ENCODE peak calls at places on chromosomes 3 and 15, in eight cellular contexts. One of them, this sample, is unnamed.

GRCh38 chr3:61981005-61981404 is 392.3 kb downstream of the FEZF2 start:
- DNase-seq in T-helper 1 cell: no peak
- DNase-seq in NCI-H345: no peak
- DNase-seq in fibroblast of lung: no peak
- DNase-seq in HFF-Myc: no peak
- DNase-seq in T-helper 2 cell: no peak
- DNase-seq in stimulated activated CD4-positive, alpha-beta T cell treated with anti-CD3 and anti-CD28 coated beads, Interleukin-4, amount 100 ng/mL, for 48 hours: no peak
- DNase-seq in activated T-helper 2 cell treated with anti-CD3 and anti-CD28 coated beads, Interferon-gamma antibody, Interleukin-2, Interleukin-4, amounts not matched to agents 10 μg/mL and 5 μg/mL and 100 μg/mL, durations not matched to agents 14 hours and 24 hours and 36 hours: no peak
- DNase-seq in this sample: no peak

GRCh38 chr15:32688151-32688639 is 29.6 kb upstream of the GREM1 start:
- DNase-seq in stimulated activated CD4-positive, alpha-beta T cell treated with anti-CD3 and anti-CD28 coated beads, Interleukin-4, amount 100 ng/mL, for 48 hours: no peak
- DNase-seq in activated T-helper 2 cell treated with anti-CD3 and anti-CD28 coated beads, Interferon-gamma antibody, Interleukin-2, Interleukin-4, amounts not matched to agents 10 μg/mL and 5 μg/mL and 100 μg/mL, durations not matched to agents 14 hours and 24 hours and 36 hours: no peak
- DNase-seq in HFF-Myc: no peak
- DNase-seq in fibroblast of lung: peak
- DNase-seq in T-helper 1 cell: no peak
- DNase-seq in NCI-H345: peak
- DNase-seq in T-helper 2 cell: no peak
- DNase-seq in this sample: no peak

GRCh38 chr3:12230406-12230805 is 58.5 kb upstream of the PPARG start:
- DNase-seq in activated T-helper 2 cell treated with anti-CD3 and anti-CD28 coated beads, Interferon-gamma antibody, Interleukin-2, Interleukin-4, amounts not matched to agents 10 μg/mL and 5 μg/mL and 100 μg/mL, durations not matched to agents 14 hours and 24 hours and 36 hours: no peak
- DNase-seq in stimulated activated CD4-positive, alpha-beta T cell treated with anti-CD3 and anti-CD28 coated beads, Interleukin-4, amount 100 ng/mL, for 48 hours: no peak
- DNase-seq in NCI-H345: no peak
- DNase-seq in HFF-Myc: no peak
- DNase-seq in T-helper 2 cell: no peak
- DNase-seq in T-helper 1 cell: no peak
- DNase-seq in fibroblast of lung: no peak
- DNase-seq in this sample: no peak

GRCh38 chr3:127043041-127043641 is 60.2 kb downstream of the PLXNA1 start:
- DNase-seq in fibroblast of lung: peak
- DNase-seq in T-helper 2 cell: no peak
- DNase-seq in activated T-helper 2 cell treated with anti-CD3 and anti-CD28 coated beads, Interferon-gamma antibody, Interleukin-2, Interleukin-4, amounts not matched to agents 10 μg/mL and 5 μg/mL and 100 μg/mL, durations not matched to agents 14 hours and 24 hours and 36 hours: no peak
- DNase-seq in stimulated activated CD4-positive, alpha-beta T cell treated with anti-CD3 and anti-CD28 coated beads, Interleukin-4, amount 100 ng/mL, for 48 hours: no peak
- DNase-seq in NCI-H345: no peak
- DNase-seq in T-helper 1 cell: no peak
- DNase-seq in HFF-Myc: no peak
- DNase-seq in this sample: no peak

GRCh38 chr3:40042752-40043443 is 233.5 kb downstream of the MYRIP start:
- DNase-seq in NCI-H345: no peak
- DNase-seq in HFF-Myc: no peak
- DNase-seq in stimulated activated CD4-positive, alpha-beta T cell treated with anti-CD3 and anti-CD28 coated beads, Interleukin-4, amount 100 ng/mL, for 48 hours: no peak
- DNase-seq in T-helper 2 cell: no peak
- DNase-seq in activated T-helper 2 cell treated with anti-CD3 and anti-CD28 coated beads, Interferon-gamma antibody, Interleukin-2, Interleukin-4, amounts not matched to agents 10 μg/mL and 5 μg/mL and 100 μg/mL, durations not matched to agents 14 hours and 24 hours and 36 hours: no peak
- DNase-seq in fibroblast of lung: peak
- DNase-seq in T-helper 1 cell: no peak
- DNase-seq in this sample: no peak

GRCh38 chr3:45244356-45244755 is 18.3 kb upstream of the TMEM158 start:
- DNase-seq in stimulated activated CD4-positive, alpha-beta T cell treated with anti-CD3 and anti-CD28 coated beads, Interleukin-4, amount 100 ng/mL, for 48 hours: no peak
- DNase-seq in fibroblast of lung: no peak
- DNase-seq in HFF-Myc: no peak
- DNase-seq in T-helper 1 cell: no peak
- DNase-seq in activated T-helper 2 cell treated with anti-CD3 and anti-CD28 coated beads, Interferon-gamma antibody, Interleukin-2, Interleukin-4, amounts not matched to agents 10 μg/mL and 5 μg/mL and 100 μg/mL, durations not matched to agents 14 hours and 24 hours and 36 hours: no peak
- DNase-seq in T-helper 2 cell: no peak
- DNase-seq in NCI-H345: no peak
- DNase-seq in this sample: no peak

GRCh38 chr3:160374472-160374871 is 24.6 kb downstream of the IFT80 start:
- DNase-seq in T-helper 1 cell: no peak
- DNase-seq in NCI-H345: no peak
- DNase-seq in stimulated activated CD4-positive, alpha-beta T cell treated with anti-CD3 and anti-CD28 coated beads, Interleukin-4, amount 100 ng/mL, for 48 hours: no peak
- DNase-seq in T-helper 2 cell: no peak
- DNase-seq in fibroblast of lung: peak
- DNase-seq in HFF-Myc: no peak
- DNase-seq in activated T-helper 2 cell treated with anti-CD3 and anti-CD28 coated beads, Interferon-gamma antibody, Interleukin-2, Interleukin-4, amounts not matched to agents 10 μg/mL and 5 μg/mL and 100 μg/mL, durations not matched to agents 14 hours and 24 hours and 36 hours: no peak
- DNase-seq in this sample: no peak

GRCh38 chr3:30347679-30348216 is 258.7 kb upstream of the TGFBR2 start:
- DNase-seq in fibroblast of lung: peak
- DNase-seq in T-helper 2 cell: no peak
- DNase-seq in stimulated activated CD4-positive, alpha-beta T cell treated with anti-CD3 and anti-CD28 coated beads, Interleukin-4, amount 100 ng/mL, for 48 hours: peak
- DNase-seq in HFF-Myc: peak
- DNase-seq in NCI-H345: no peak
- DNase-seq in T-helper 1 cell: no peak
- DNase-seq in activated T-helper 2 cell treated with anti-CD3 and anti-CD28 coated beads, Interferon-gamma antibody, Interleukin-2, Interleukin-4, amounts not matched to agents 10 μg/mL and 5 μg/mL and 100 μg/mL, durations not matched to agents 14 hours and 24 hours and 36 hours: peak
- DNase-seq in this sample: peak

GRCh38 chr3:60555704-60556340 is 695.4 kb downstream of the FHIT start:
- DNase-seq in stimulated activated CD4-positive, alpha-beta T cell treated with anti-CD3 and anti-CD28 coated beads, Interleukin-4, amount 100 ng/mL, for 48 hours: no peak
- DNase-seq in HFF-Myc: peak
- DNase-seq in activated T-helper 2 cell treated with anti-CD3 and anti-CD28 coated beads, Interferon-gamma antibody, Interleukin-2, Interleukin-4, amounts not matched to agents 10 μg/mL and 5 μg/mL and 100 μg/mL, durations not matched to agents 14 hours and 24 hours and 36 hours: no peak
- DNase-seq in NCI-H345: no peak
- DNase-seq in T-helper 2 cell: no peak
- DNase-seq in fibroblast of lung: peak
- DNase-seq in T-helper 1 cell: no peak
- DNase-seq in this sample: no peak

GRCh38 chr15:63983071-63983711 is 63.1 kb downstream of the DAPK2 start:
- DNase-seq in fibroblast of lung: no peak
- DNase-seq in T-helper 1 cell: no peak
- DNase-seq in activated T-helper 2 cell treated with anti-CD3 and anti-CD28 coated beads, Interferon-gamma antibody, Interleukin-2, Interleukin-4, amounts not matched to agents 10 μg/mL and 5 μg/mL and 100 μg/mL, durations not matched to agents 14 hours and 24 hours and 36 hours: no peak
- DNase-seq in T-helper 2 cell: no peak
- DNase-seq in HFF-Myc: no peak
- DNase-seq in stimulated activated CD4-positive, alpha-beta T cell treated with anti-CD3 and anti-CD28 coated beads, Interleukin-4, amount 100 ng/mL, for 48 hours: no peak
- DNase-seq in NCI-H345: no peak
- DNase-seq in this sample: peak

GRCh38 chr15:57509965-57510364 is 81.7 kb upstream of the MYZAP start:
- DNase-seq in NCI-H345: no peak
- DNase-seq in activated T-helper 2 cell treated with anti-CD3 and anti-CD28 coated beads, Interferon-gamma antibody, Interleukin-2, Interleukin-4, amounts not matched to agents 10 μg/mL and 5 μg/mL and 100 μg/mL, durations not matched to agents 14 hours and 24 hours and 36 hours: no peak
- DNase-seq in T-helper 2 cell: no peak
- DNase-seq in fibroblast of lung: peak
- DNase-seq in HFF-Myc: no peak
- DNase-seq in T-helper 1 cell: no peak
- DNase-seq in stimulated activated CD4-positive, alpha-beta T cell treated with anti-CD3 and anti-CD28 coated beads, Interleukin-4, amount 100 ng/mL, for 48 hours: no peak
- DNase-seq in this sample: no peak

GRCh38 chr15:100842756-100843730 is 36.6 kb upstream of the ALDH1A3 start:
- DNase-seq in activated T-helper 2 cell treated with anti-CD3 and anti-CD28 coated beads, Interferon-gamma antibody, Interleukin-2, Interleukin-4, amounts not matched to agents 10 μg/mL and 5 μg/mL and 100 μg/mL, durations not matched to agents 14 hours and 24 hours and 36 hours: no peak
- DNase-seq in T-helper 1 cell: no peak
- DNase-seq in T-helper 2 cell: no peak
- DNase-seq in stimulated activated CD4-positive, alpha-beta T cell treated with anti-CD3 and anti-CD28 coated beads, Interleukin-4, amount 100 ng/mL, for 48 hours: no peak
- DNase-seq in HFF-Myc: no peak
- DNase-seq in fibroblast of lung: peak
- DNase-seq in NCI-H345: no peak
- DNase-seq in this sample: no peak

GRCh38 chr3:193831495-193832455 is 238.8 kb downstream of the OPA1 start:
- DNase-seq in activated T-helper 2 cell treated with anti-CD3 and anti-CD28 coated beads, Interferon-gamma antibody, Interleukin-2, Interleukin-4, amounts not matched to agents 10 μg/mL and 5 μg/mL and 100 μg/mL, durations not matched to agents 14 hours and 24 hours and 36 hours: no peak
- DNase-seq in fibroblast of lung: peak
- DNase-seq in T-helper 2 cell: no peak
- DNase-seq in stimulated activated CD4-positive, alpha-beta T cell treated with anti-CD3 and anti-CD28 coated beads, Interleukin-4, amount 100 ng/mL, for 48 hours: no peak
- DNase-seq in HFF-Myc: no peak
- DNase-seq in NCI-H345: no peak
- DNase-seq in T-helper 1 cell: no peak
- DNase-seq in this sample: no peak

GRCh38 chr3:71681224-71681668 is 44.0 kb downstream of the EIF4E3 start:
- DNase-seq in fibroblast of lung: peak
- DNase-seq in T-helper 1 cell: no peak
- DNase-seq in activated T-helper 2 cell treated with anti-CD3 and anti-CD28 coated beads, Interferon-gamma antibody, Interleukin-2, Interleukin-4, amounts not matched to agents 10 μg/mL and 5 μg/mL and 100 μg/mL, durations not matched to agents 14 hours and 24 hours and 36 hours: no peak
- DNase-seq in stimulated activated CD4-positive, alpha-beta T cell treated with anti-CD3 and anti-CD28 coated beads, Interleukin-4, amount 100 ng/mL, for 48 hours: no peak
- DNase-seq in NCI-H345: no peak
- DNase-seq in T-helper 2 cell: no peak
- DNase-seq in HFF-Myc: peak
- DNase-seq in this sample: no peak

GRCh38 chr3:152302521-152303021 is 33.8 kb downstream of the MBNL1 start:
- DNase-seq in NCI-H345: no peak
- DNase-seq in activated T-helper 2 cell treated with anti-CD3 and anti-CD28 coated beads, Interferon-gamma antibody, Interleukin-2, Interleukin-4, amounts not matched to agents 10 μg/mL and 5 μg/mL and 100 μg/mL, durations not matched to agents 14 hours and 24 hours and 36 hours: no peak
- DNase-seq in T-helper 1 cell: no peak
- DNase-seq in HFF-Myc: peak
- DNase-seq in T-helper 2 cell: no peak
- DNase-seq in fibroblast of lung: peak
- DNase-seq in stimulated activated CD4-positive, alpha-beta T cell treated with anti-CD3 and anti-CD28 coated beads, Interleukin-4, amount 100 ng/mL, for 48 hours: no peak
- DNase-seq in this sample: no peak

GRCh38 chr15:59255647-59256380 is 49.2 kb downstream of the LDHAL6B start:
- DNase-seq in stimulated activated CD4-positive, alpha-beta T cell treated with anti-CD3 and anti-CD28 coated beads, Interleukin-4, amount 100 ng/mL, for 48 hours: no peak
- DNase-seq in HFF-Myc: no peak
- DNase-seq in T-helper 1 cell: no peak
- DNase-seq in activated T-helper 2 cell treated with anti-CD3 and anti-CD28 coated beads, Interferon-gamma antibody, Interleukin-2, Interleukin-4, amounts not matched to agents 10 μg/mL and 5 μg/mL and 100 μg/mL, durations not matched to agents 14 hours and 24 hours and 36 hours: peak
- DNase-seq in NCI-H345: no peak
- DNase-seq in fibroblast of lung: peak
- DNase-seq in T-helper 2 cell: peak
- DNase-seq in this sample: no peak

GRCh38 chr3:14631101-14631497 is 20.5 kb upstream of the CCDC174 start:
- DNase-seq in HFF-Myc: no peak
- DNase-seq in fibroblast of lung: no peak
- DNase-seq in T-helper 2 cell: no peak
- DNase-seq in NCI-H345: no peak
- DNase-seq in T-helper 1 cell: no peak
- DNase-seq in activated T-helper 2 cell treated with anti-CD3 and anti-CD28 coated beads, Interferon-gamma antibody, Interleukin-2, Interleukin-4, amounts not matched to agents 10 μg/mL and 5 μg/mL and 100 μg/mL, durations not matched to agents 14 hours and 24 hours and 36 hours: no peak
- DNase-seq in stimulated activated CD4-positive, alpha-beta T cell treated with anti-CD3 and anti-CD28 coated beads, Interleukin-4, amount 100 ng/mL, for 48 hours: no peak
- DNase-seq in this sample: no peak

GRCh38 chr15:37865687-37866086 is 68.8 kb upstream of the TMCO5A start:
- DNase-seq in activated T-helper 2 cell treated with anti-CD3 and anti-CD28 coated beads, Interferon-gamma antibody, Interleukin-2, Interleukin-4, amounts not matched to agents 10 μg/mL and 5 μg/mL and 100 μg/mL, durations not matched to agents 14 hours and 24 hours and 36 hours: no peak
- DNase-seq in NCI-H345: no peak
- DNase-seq in T-helper 1 cell: no peak
- DNase-seq in fibroblast of lung: no peak
- DNase-seq in HFF-Myc: no peak
- DNase-seq in T-helper 2 cell: no peak
- DNase-seq in stimulated activated CD4-positive, alpha-beta T cell treated with anti-CD3 and anti-CD28 coated beads, Interleukin-4, amount 100 ng/mL, for 48 hours: no peak
- DNase-seq in this sample: no peak

This sample was measured in CMK.